ENCODE peak calls at places on chromosomes 13 and 19, in six cellular contexts. A is HCT116, R is HepG2, X is neural progenitor cell, K is GM23248, S is GM23338. P is an unnamed sample.

GRCh38 chr13:79392882-79393563 is 13.0 kb downstream of the RBM26 start:
- DNase-seq in A (no peak), R (no peak), X (no peak), K (peak; percentile 81), S (no peak), P (no peak)

GRCh38 chr13:93304868-93305613 is 78.4 kb downstream of the GPC6 start:
- DNase-seq in A (no peak), R (no peak), X (no peak), K (no peak), S (peak; percentile 71), P (no peak)

GRCh38 chr13:113976711-113977684 is 3.1 kb upstream of the C13orf46 start:
- DNase-seq in A (no peak), R (no peak), X (no peak), K (peak; percentile 85), S (no peak), P (peak; percentile 93)

GRCh38 chr19:18438331-18439024 is 545 bp upstream of the ISYNA1 start:
- DNase-seq in A (no peak), R (peak; percentile 63), X (peak; percentile 73), K (peak; percentile 41), S (peak; percentile 64), P (peak; percentile 77)

GRCh38 chr19:2171349-2172145 is 7.8 kb downstream of the DOT1L start:
- DNase-seq in A (no peak), R (peak; percentile 76), X (peak; percentile 45), K (no peak), S (peak; percentile 72), P (no peak)

GRCh38 chr19:41136636-41137035 is 22.4 kb downstream of the CYP2F1 start:
- DNase-seq in A (no peak), R (no peak), X (no peak), K (no peak), S (no peak), P (no peak)

GRCh38 chr19:12639901-12640613 is 26.5 kb downstream of the MAN2B1 start:
- DNase-seq in A (peak; percentile 16), R (peak; percentile 67), X (peak; percentile 85), K (peak; percentile 95), S (peak; percentile 92), P (peak; percentile 68)

GRCh38 chr13:113632706-113633484 is 25.1 kb downstream of the ATP4B start:
- DNase-seq in A (no peak), R (no peak), X (no peak), K (no peak), S (no peak), P (no peak)

GRCh38 chr19:610071-610800 is 20.6 kb downstream of the HCN2 start:
- DNase-seq in A (no peak), R (no peak), X (no peak), K (no peak), S (no peak), P (no peak)

GRCh38 chr19:2761309-2761677 is 21.5 kb upstream of the SLC39A3 start:
- DNase-seq in A (no peak), R (no peak), X (no peak), K (no peak), S (no peak), P (no peak)

GRCh38 chr13:105135852-105136251 is 1399.6 kb downstream of the EFNB2 start:
- DNase-seq in A (no peak), R (no peak), X (no peak), K (no peak), S (no peak), P (no peak)

GRCh38 chr13:105139048-105139379 is 1396.4 kb downstream of the EFNB2 start:
- DNase-seq in A (no peak), R (no peak), X (no peak), K (no peak), S (no peak), P (no peak)

GRCh38 chr13:105142556-105142955 is 1392.9 kb downstream of the EFNB2 start:
- DNase-seq in A (no peak), R (no peak), X (no peak), K (no peak), S (no peak), P (no peak)

GRCh38 chr13:105144020-105144419 is 1391.4 kb downstream of the EFNB2 start:
- DNase-seq in A (no peak), R (no peak), X (no peak), K (no peak), S (peak; percentile 19), P (no peak)

DNA sequence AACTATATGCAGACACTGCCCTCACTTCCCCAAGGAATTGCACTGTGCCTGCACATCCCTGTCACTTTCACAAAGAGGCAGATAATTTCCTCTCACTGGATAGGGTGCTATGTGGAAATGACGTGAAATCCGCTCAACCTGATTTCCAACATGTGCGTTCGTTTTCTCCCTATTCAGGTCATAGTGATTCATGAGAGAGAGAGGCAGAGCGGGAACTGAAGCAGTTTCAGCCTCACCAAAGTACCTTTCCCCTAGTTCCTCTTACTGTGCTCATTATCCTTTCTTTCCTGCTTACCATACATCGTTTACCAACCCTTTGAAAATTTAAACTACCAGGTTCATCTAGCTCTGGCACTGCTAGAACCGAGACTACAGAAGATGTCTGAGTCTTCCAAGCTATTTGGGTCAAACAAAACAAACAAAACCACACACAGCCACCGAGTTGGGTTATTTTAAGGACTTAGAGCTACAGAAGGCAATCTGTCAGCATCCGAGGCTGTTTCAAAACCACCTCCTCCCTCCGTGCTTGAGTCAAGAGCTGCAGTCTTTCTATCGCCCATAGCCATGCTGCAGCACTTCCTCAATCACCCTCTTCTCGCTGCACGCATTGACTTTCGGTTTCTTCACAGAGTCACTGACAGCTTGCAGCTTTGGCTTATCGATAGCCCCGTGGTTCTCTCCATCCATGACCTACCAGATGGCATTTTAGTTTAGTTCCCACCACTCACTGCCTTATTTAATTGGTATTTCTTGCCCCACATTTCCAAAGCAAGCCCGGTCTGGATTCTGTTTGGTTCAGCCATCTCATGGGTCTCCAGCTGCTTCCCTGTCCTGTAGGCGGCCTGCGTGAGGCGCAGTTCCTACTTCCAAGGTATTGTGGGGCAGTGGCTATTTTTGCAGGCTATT is 1395.8 kb downstream of the EFNB2 start:
- DNase-seq in A (peak; percentile 44), R (peak; percentile 13), X (no peak), K (no peak), S (peak; percentile 11), P (peak; percentile 77)
- H3K4me3 ChIP-seq in A (peak overlapping the region; percentile 58), R (peak overlapping the region; percentile 61), X (no peak overlapping the region), K (no peak overlapping the region), S (no peak overlapping the region), P (peak overlapping the region; percentile 67)

GRCh38 chr19:45218887-45219780 is 26.1 kb downstream of the EXOC3L2 start:
- DNase-seq in A (no peak), R (no peak), X (no peak), K (no peak), S (no peak), P (no peak)
- H2AFZ ChIP-seq in A (no peak overlapping the region), R (no peak overlapping the region), X (no peak overlapping the region), K (no peak overlapping the region), S (no peak overlapping the region), P (no peak overlapping the region)

GRCh38 chr13:94712287-94712811 is at the start of gene SOX21:
- DNase-seq in A (no peak), R (no peak), X (peak; percentile 87), K (peak; percentile 19), S (peak; percentile 68), P (no peak)

GRCh38 chr13:94708971-94709614 is 3.3 kb downstream of the SOX21 start:
- DNase-seq in A (no peak), R (no peak), X (no peak), K (no peak), S (peak; percentile 48), P (no peak)

GRCh38 chr13:94710081-94710809 is 2.1 kb downstream of the SOX21 start:
- DNase-seq in A (no peak), R (no peak), X (peak; percentile 84), K (no peak), S (peak; percentile 53), P (no peak)

GRCh38 chr13:94711561-94712286 is 621 bp downstream of the SOX21 start:
- DNase-seq in A (no peak), R (no peak), X (peak; percentile 61), K (peak; percentile 39), S (peak; percentile 56), P (no peak)

DNA sequence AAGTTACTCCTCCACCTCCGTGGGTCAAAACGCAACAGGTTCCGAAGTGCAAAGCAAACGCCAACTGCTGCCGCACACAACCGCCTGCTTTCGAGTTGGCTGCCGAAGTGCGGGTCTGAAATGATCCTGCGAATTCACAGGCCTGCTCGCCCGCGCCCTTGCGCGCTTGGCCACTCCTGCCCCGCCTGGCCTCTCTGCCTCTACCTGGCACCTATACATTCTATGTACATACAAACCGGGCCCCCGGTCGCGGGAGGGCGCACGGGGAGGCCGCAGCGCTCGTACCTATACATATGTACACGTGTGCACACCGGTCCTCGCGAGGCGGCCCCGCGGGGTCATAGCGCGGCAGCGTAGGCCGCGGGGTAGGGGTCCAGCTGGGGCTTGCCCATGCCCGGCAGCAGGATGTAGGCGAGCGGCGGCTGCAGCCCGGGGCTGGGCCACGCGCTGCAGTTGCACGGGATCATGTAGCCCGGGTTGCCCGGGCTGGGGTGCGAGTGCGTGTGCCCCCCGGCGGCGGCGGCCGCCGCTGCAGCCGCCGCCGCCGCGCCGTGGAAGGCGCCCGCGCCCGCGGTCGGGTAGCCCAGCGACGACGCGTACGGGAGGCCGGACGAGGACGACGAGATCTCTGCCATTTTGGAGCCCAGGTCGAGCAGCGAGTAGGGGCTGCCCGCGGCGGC is 1.3 kb downstream of the SOX21 start:
- DNase-seq in A (no peak), R (no peak), X (peak; percentile 77), K (peak; percentile 27), S (peak; percentile 62), P (no peak)
- H3K4me3 ChIP-seq in A (no peak overlapping the region), R (peak overlapping the region; percentile 22), X (peak overlapping the region; percentile 93), K (no peak overlapping the region), S (peak overlapping the region; percentile 61), P (no peak overlapping the region)

GRCh38 chr19:49690656-49691242 is at the start of gene CPT1C:
- DNase-seq in A (no peak), R (no peak), X (peak; percentile 95), K (peak; percentile 91), S (peak; percentile 97), P (no peak)

GRCh38 chr19:49692102-49692599 is 1.2 kb downstream of the CPT1C start:
- DNase-seq in A (no peak), R (no peak), X (no peak), K (no peak), S (no peak), P (no peak)

GRCh38 chr19:49689133-49690072 is at the start of gene ADM5:
- DNase-seq in A (no peak), R (no peak), X (peak; percentile 56), K (peak; percentile 51), S (peak; percentile 85), P (no peak)

GRCh38 chr19:49690073-49690655 is 752 bp upstream of the CPT1C start:
- DNase-seq in A (no peak), R (no peak), X (peak; percentile 31), K (peak; percentile 57), S (peak; percentile 34), P (no peak)

DNA sequence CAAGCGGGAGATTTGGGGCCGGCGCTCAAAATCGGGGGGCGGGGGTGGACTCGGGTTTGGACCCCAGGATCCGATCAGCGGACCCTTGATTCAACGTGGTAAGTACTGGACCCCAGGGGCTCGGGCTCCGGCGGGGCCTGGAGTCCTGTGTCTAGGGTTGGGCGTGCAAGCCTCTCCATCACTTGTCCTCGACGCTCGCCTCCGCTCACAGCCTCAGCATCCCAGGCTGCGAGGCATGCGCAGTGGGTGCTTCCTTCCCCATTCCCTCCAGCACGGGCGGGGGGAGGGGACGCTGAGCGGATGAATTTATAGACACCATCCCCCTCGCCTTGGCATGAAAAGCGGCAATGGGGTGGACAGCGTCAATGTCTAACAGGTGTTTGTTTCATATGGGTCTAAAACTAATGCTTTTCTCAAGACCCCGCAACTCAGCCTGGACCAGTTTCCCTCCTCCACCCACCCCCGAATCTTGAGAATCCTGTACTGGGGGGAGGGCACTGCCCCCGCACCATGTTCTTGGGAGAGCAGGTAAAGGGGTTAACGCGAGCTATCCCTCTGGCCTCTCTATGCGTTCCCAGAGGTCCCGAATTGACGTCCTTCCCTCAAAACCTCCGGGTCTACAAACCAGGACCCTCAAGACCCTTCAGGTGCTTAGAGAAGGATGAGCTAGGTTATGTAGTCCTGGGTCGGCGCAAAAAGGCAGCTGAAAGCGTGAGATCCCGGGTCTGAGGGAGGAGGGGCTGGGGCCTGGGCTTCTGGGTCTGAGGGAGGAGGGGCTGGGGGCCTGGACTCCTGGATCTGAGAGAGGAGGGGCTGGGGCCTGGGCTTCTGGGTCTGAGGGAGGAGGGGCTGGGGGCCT is 556 bp downstream of the CPT1C start:
- DNase-seq in A (no peak), R (no peak), X (peak; percentile 94), K (peak; percentile 85), S (peak; percentile 90), P (no peak)
- H2AFZ ChIP-seq in A (no peak overlapping the region), R (no peak overlapping the region), X (no peak overlapping the region), K (peak overlapping the region; percentile 94), S (no peak overlapping the region), P (no peak overlapping the region)